ENCODE peak calls at places on chromosomes 2 and 18, in ten cellular contexts. One of them, this sample, is unnamed.

GRCh38 chr2:234102112-234102511 is 51.6 kb downstream of the SPP2 start:
- DNase-seq in DMS79 treated with DMSO at 0.1 percent for 48 hours: no peak
- DNase-seq in T-helper 2 cell: no peak
- DNase-seq in stimulated activated CD8-positive, alpha-beta memory T cell treated with anti-CD3 and anti-CD28 coated beads, Interleukin-7, amount 100 ng/mL, for 48 hours: no peak
- DNase-seq in substantia nigra: no peak
- DNase-seq in neural crest cell: no peak
- DNase-seq in GOT3: no peak
- DNase-seq in aorta: no peak
- DNase-seq in frontal cortex: no peak
- DNase-seq in activated CD4-positive, alpha-beta T cell treated with anti-CD3 and anti-CD28 coated beads, Interleukin-2, amount 10 ng/mL, durations not matched to agents 7 days and 5 days: peak
- DNase-seq in this sample: no peak

GRCh38 chr2:239313776-239314175 is 87.0 kb downstream of the HDAC4 start:
- DNase-seq in DMS79 treated with DMSO at 0.1 percent for 48 hours: no peak
- DNase-seq in T-helper 2 cell: no peak
- DNase-seq in stimulated activated CD8-positive, alpha-beta memory T cell treated with anti-CD3 and anti-CD28 coated beads, Interleukin-7, amount 100 ng/mL, for 48 hours: no peak
- DNase-seq in substantia nigra: no peak
- DNase-seq in neural crest cell: no peak
- DNase-seq in GOT3: no peak
- DNase-seq in aorta: no peak
- DNase-seq in frontal cortex: no peak
- DNase-seq in activated CD4-positive, alpha-beta T cell treated with anti-CD3 and anti-CD28 coated beads, Interleukin-2, amount 10 ng/mL, durations not matched to agents 7 days and 5 days: no peak
- DNase-seq in this sample: no peak

GRCh38 chr2:216327447-216327846 is 44.8 kb downstream of the MARCHF4 start:
- DNase-seq in DMS79 treated with DMSO at 0.1 percent for 48 hours: no peak
- DNase-seq in T-helper 2 cell: no peak
- DNase-seq in stimulated activated CD8-positive, alpha-beta memory T cell treated with anti-CD3 and anti-CD28 coated beads, Interleukin-7, amount 100 ng/mL, for 48 hours: no peak
- DNase-seq in substantia nigra: no peak
- DNase-seq in neural crest cell: no peak
- DNase-seq in GOT3: no peak
- DNase-seq in aorta: no peak
- DNase-seq in frontal cortex: no peak
- DNase-seq in activated CD4-positive, alpha-beta T cell treated with anti-CD3 and anti-CD28 coated beads, Interleukin-2, amount 10 ng/mL, durations not matched to agents 7 days and 5 days: no peak
- DNase-seq in this sample: no peak

GRCh38 chr2:18336975-18337374 is 223.5 kb downstream of the RDH14 start:
- DNase-seq in DMS79 treated with DMSO at 0.1 percent for 48 hours: no peak
- DNase-seq in T-helper 2 cell: no peak
- DNase-seq in stimulated activated CD8-positive, alpha-beta memory T cell treated with anti-CD3 and anti-CD28 coated beads, Interleukin-7, amount 100 ng/mL, for 48 hours: no peak
- DNase-seq in substantia nigra: no peak
- DNase-seq in neural crest cell: no peak
- DNase-seq in GOT3: no peak
- DNase-seq in aorta: no peak
- DNase-seq in frontal cortex: no peak
- DNase-seq in activated CD4-positive, alpha-beta T cell treated with anti-CD3 and anti-CD28 coated beads, Interleukin-2, amount 10 ng/mL, durations not matched to agents 7 days and 5 days: no peak
- DNase-seq in this sample: no peak

GRCh38 chr2:149342509-149342908 is 12.1 kb downstream of the LYPD6 start:
- DNase-seq in DMS79 treated with DMSO at 0.1 percent for 48 hours: no peak
- DNase-seq in T-helper 2 cell: no peak
- DNase-seq in stimulated activated CD8-positive, alpha-beta memory T cell treated with anti-CD3 and anti-CD28 coated beads, Interleukin-7, amount 100 ng/mL, for 48 hours: no peak
- DNase-seq in substantia nigra: no peak
- DNase-seq in neural crest cell: no peak
- DNase-seq in GOT3: no peak
- DNase-seq in aorta: no peak
- DNase-seq in frontal cortex: no peak
- DNase-seq in activated CD4-positive, alpha-beta T cell treated with anti-CD3 and anti-CD28 coated beads, Interleukin-2, amount 10 ng/mL, durations not matched to agents 7 days and 5 days: no peak
- DNase-seq in this sample: no peak

GRCh38 chr18:48872234-48873145 is 78.3 kb downstream of the SMAD7 start:
- DNase-seq in DMS79 treated with DMSO at 0.1 percent for 48 hours: no peak
- DNase-seq in T-helper 2 cell: no peak
- DNase-seq in stimulated activated CD8-positive, alpha-beta memory T cell treated with anti-CD3 and anti-CD28 coated beads, Interleukin-7, amount 100 ng/mL, for 48 hours: no peak
- DNase-seq in substantia nigra: no peak
- DNase-seq in neural crest cell: no peak
- DNase-seq in GOT3: no peak
- DNase-seq in aorta: no peak
- DNase-seq in frontal cortex: no peak
- DNase-seq in activated CD4-positive, alpha-beta T cell treated with anti-CD3 and anti-CD28 coated beads, Interleukin-2, amount 10 ng/mL, durations not matched to agents 7 days and 5 days: no peak
- DNase-seq in this sample: no peak

GRCh38 chr2:152646775-152647174 is 70.5 kb downstream of the PRPF40A start:
- DNase-seq in DMS79 treated with DMSO at 0.1 percent for 48 hours: no peak
- DNase-seq in T-helper 2 cell: no peak
- DNase-seq in stimulated activated CD8-positive, alpha-beta memory T cell treated with anti-CD3 and anti-CD28 coated beads, Interleukin-7, amount 100 ng/mL, for 48 hours: no peak
- DNase-seq in substantia nigra: no peak
- DNase-seq in neural crest cell: no peak
- DNase-seq in GOT3: no peak
- DNase-seq in aorta: no peak
- DNase-seq in frontal cortex: no peak
- DNase-seq in activated CD4-positive, alpha-beta T cell treated with anti-CD3 and anti-CD28 coated beads, Interleukin-2, amount 10 ng/mL, durations not matched to agents 7 days and 5 days: no peak
- DNase-seq in this sample: no peak

GRCh38 chr2:118061135-118061955 is 26.9 kb upstream of the INSIG2 start:
- DNase-seq in DMS79 treated with DMSO at 0.1 percent for 48 hours: no peak
- DNase-seq in T-helper 2 cell: no peak
- DNase-seq in stimulated activated CD8-positive, alpha-beta memory T cell treated with anti-CD3 and anti-CD28 coated beads, Interleukin-7, amount 100 ng/mL, for 48 hours: no peak
- DNase-seq in substantia nigra: no peak
- DNase-seq in neural crest cell: no peak
- DNase-seq in GOT3: no peak
- DNase-seq in aorta: no peak
- DNase-seq in frontal cortex: no peak
- DNase-seq in activated CD4-positive, alpha-beta T cell treated with anti-CD3 and anti-CD28 coated beads, Interleukin-2, amount 10 ng/mL, durations not matched to agents 7 days and 5 days: no peak
- DNase-seq in this sample: no peak

GRCh38 chr2:45256867-45257641 is 247.8 kb upstream of the SIX2 start:
- DNase-seq in DMS79 treated with DMSO at 0.1 percent for 48 hours: no peak
- DNase-seq in T-helper 2 cell: no peak
- DNase-seq in stimulated activated CD8-positive, alpha-beta memory T cell treated with anti-CD3 and anti-CD28 coated beads, Interleukin-7, amount 100 ng/mL, for 48 hours: no peak
- DNase-seq in substantia nigra: no peak
- DNase-seq in neural crest cell: no peak
- DNase-seq in GOT3: no peak
- DNase-seq in aorta: no peak
- DNase-seq in frontal cortex: no peak
- DNase-seq in activated CD4-positive, alpha-beta T cell treated with anti-CD3 and anti-CD28 coated beads, Interleukin-2, amount 10 ng/mL, durations not matched to agents 7 days and 5 days: no peak
- DNase-seq in this sample: no peak

GRCh38 chr2:210442869-210443268 is 33.7 kb downstream of the LANCL1 start:
- DNase-seq in DMS79 treated with DMSO at 0.1 percent for 48 hours: no peak
- DNase-seq in T-helper 2 cell: no peak
- DNase-seq in stimulated activated CD8-positive, alpha-beta memory T cell treated with anti-CD3 and anti-CD28 coated beads, Interleukin-7, amount 100 ng/mL, for 48 hours: no peak
- DNase-seq in substantia nigra: no peak
- DNase-seq in neural crest cell: no peak
- DNase-seq in GOT3: no peak
- DNase-seq in aorta: no peak
- DNase-seq in frontal cortex: no peak
- DNase-seq in activated CD4-positive, alpha-beta T cell treated with anti-CD3 and anti-CD28 coated beads, Interleukin-2, amount 10 ng/mL, durations not matched to agents 7 days and 5 days: no peak
- DNase-seq in this sample: no peak

GRCh38 chr18:74989134-74989533 is 219.8 kb downstream of the PTGR3 start:
- DNase-seq in DMS79 treated with DMSO at 0.1 percent for 48 hours: no peak
- DNase-seq in T-helper 2 cell: no peak
- DNase-seq in stimulated activated CD8-positive, alpha-beta memory T cell treated with anti-CD3 and anti-CD28 coated beads, Interleukin-7, amount 100 ng/mL, for 48 hours: no peak
- DNase-seq in substantia nigra: no peak
- DNase-seq in neural crest cell: no peak
- DNase-seq in GOT3: no peak
- DNase-seq in aorta: no peak
- DNase-seq in frontal cortex: no peak
- DNase-seq in activated CD4-positive, alpha-beta T cell treated with anti-CD3 and anti-CD28 coated beads, Interleukin-2, amount 10 ng/mL, durations not matched to agents 7 days and 5 days: no peak
- DNase-seq in this sample: no peak

GRCh38 chr2:197086500-197086899 is 160.0 kb upstream of the PGAP1 start:
- DNase-seq in DMS79 treated with DMSO at 0.1 percent for 48 hours: no peak
- DNase-seq in T-helper 2 cell: no peak
- DNase-seq in stimulated activated CD8-positive, alpha-beta memory T cell treated with anti-CD3 and anti-CD28 coated beads, Interleukin-7, amount 100 ng/mL, for 48 hours: no peak
- DNase-seq in substantia nigra: no peak
- DNase-seq in neural crest cell: no peak
- DNase-seq in GOT3: no peak
- DNase-seq in aorta: no peak
- DNase-seq in frontal cortex: no peak
- DNase-seq in activated CD4-positive, alpha-beta T cell treated with anti-CD3 and anti-CD28 coated beads, Interleukin-2, amount 10 ng/mL, durations not matched to agents 7 days and 5 days: no peak
- DNase-seq in this sample: no peak

GRCh38 chr2:85799215-85799956 is 45.6 kb downstream of the ATOH8 start:
- DNase-seq in DMS79 treated with DMSO at 0.1 percent for 48 hours: no peak
- DNase-seq in T-helper 2 cell: no peak
- DNase-seq in stimulated activated CD8-positive, alpha-beta memory T cell treated with anti-CD3 and anti-CD28 coated beads, Interleukin-7, amount 100 ng/mL, for 48 hours: peak
- DNase-seq in substantia nigra: no peak
- DNase-seq in neural crest cell: no peak
- DNase-seq in GOT3: no peak
- DNase-seq in aorta: no peak
- DNase-seq in frontal cortex: no peak
- DNase-seq in activated CD4-positive, alpha-beta T cell treated with anti-CD3 and anti-CD28 coated beads, Interleukin-2, amount 10 ng/mL, durations not matched to agents 7 days and 5 days: no peak
- DNase-seq in this sample: no peak

GRCh38 chr2:182069416-182069815 is 83.8 kb downstream of the PPP1R1C start:
- DNase-seq in DMS79 treated with DMSO at 0.1 percent for 48 hours: no peak
- DNase-seq in T-helper 2 cell: no peak
- DNase-seq in stimulated activated CD8-positive, alpha-beta memory T cell treated with anti-CD3 and anti-CD28 coated beads, Interleukin-7, amount 100 ng/mL, for 48 hours: no peak
- DNase-seq in substantia nigra: no peak
- DNase-seq in neural crest cell: no peak
- DNase-seq in GOT3: no peak
- DNase-seq in aorta: no peak
- DNase-seq in frontal cortex: no peak
- DNase-seq in activated CD4-positive, alpha-beta T cell treated with anti-CD3 and anti-CD28 coated beads, Interleukin-2, amount 10 ng/mL, durations not matched to agents 7 days and 5 days: no peak
- DNase-seq in this sample: no peak

GRCh38 chr2:74261204-74261864 is 62.9 kb downstream of the MTHFD2 start:
- DNase-seq in DMS79 treated with DMSO at 0.1 percent for 48 hours: no peak
- DNase-seq in T-helper 2 cell: no peak
- DNase-seq in stimulated activated CD8-positive, alpha-beta memory T cell treated with anti-CD3 and anti-CD28 coated beads, Interleukin-7, amount 100 ng/mL, for 48 hours: no peak
- DNase-seq in substantia nigra: no peak
- DNase-seq in neural crest cell: no peak
- DNase-seq in GOT3: no peak
- DNase-seq in aorta: peak
- DNase-seq in frontal cortex: peak
- DNase-seq in activated CD4-positive, alpha-beta T cell treated with anti-CD3 and anti-CD28 coated beads, Interleukin-2, amount 10 ng/mL, durations not matched to agents 7 days and 5 days: no peak
- DNase-seq in this sample: peak

GRCh38 chr2:32805104-32806095 is 141.4 kb upstream of the LTBP1 start:
- DNase-seq in DMS79 treated with DMSO at 0.1 percent for 48 hours: no peak
- DNase-seq in T-helper 2 cell: no peak
- DNase-seq in stimulated activated CD8-positive, alpha-beta memory T cell treated with anti-CD3 and anti-CD28 coated beads, Interleukin-7, amount 100 ng/mL, for 48 hours: no peak
- DNase-seq in substantia nigra: no peak
- DNase-seq in neural crest cell: no peak
- DNase-seq in GOT3: no peak
- DNase-seq in aorta: no peak
- DNase-seq in frontal cortex: no peak
- DNase-seq in activated CD4-positive, alpha-beta T cell treated with anti-CD3 and anti-CD28 coated beads, Interleukin-2, amount 10 ng/mL, durations not matched to agents 7 days and 5 days: no peak
- DNase-seq in this sample: no peak

GRCh38 chr2:97722227-97722626 is 8.9 kb downstream of the ZAP70 start:
- DNase-seq in DMS79 treated with DMSO at 0.1 percent for 48 hours: no peak
- DNase-seq in T-helper 2 cell: no peak
- DNase-seq in stimulated activated CD8-positive, alpha-beta memory T cell treated with anti-CD3 and anti-CD28 coated beads, Interleukin-7, amount 100 ng/mL, for 48 hours: no peak
- DNase-seq in substantia nigra: no peak
- DNase-seq in neural crest cell: no peak
- DNase-seq in GOT3: no peak
- DNase-seq in aorta: no peak
- DNase-seq in frontal cortex: no peak
- DNase-seq in activated CD4-positive, alpha-beta T cell treated with anti-CD3 and anti-CD28 coated beads, Interleukin-2, amount 10 ng/mL, durations not matched to agents 7 days and 5 days: no peak
- DNase-seq in this sample: no peak

GRCh38 chr2:124112966-124113365 is 87.9 kb downstream of the CNTNAP5 start:
- DNase-seq in DMS79 treated with DMSO at 0.1 percent for 48 hours: no peak
- DNase-seq in T-helper 2 cell: no peak
- DNase-seq in stimulated activated CD8-positive, alpha-beta memory T cell treated with anti-CD3 and anti-CD28 coated beads, Interleukin-7, amount 100 ng/mL, for 48 hours: no peak
- DNase-seq in substantia nigra: no peak
- DNase-seq in neural crest cell: no peak
- DNase-seq in GOT3: no peak
- DNase-seq in aorta: no peak
- DNase-seq in frontal cortex: no peak
- DNase-seq in activated CD4-positive, alpha-beta T cell treated with anti-CD3 and anti-CD28 coated beads, Interleukin-2, amount 10 ng/mL, durations not matched to agents 7 days and 5 days: no peak
- DNase-seq in this sample: no peak

GRCh38 chr2:142693171-142693950 is 184.1 kb upstream of the KYNU start:
- DNase-seq in DMS79 treated with DMSO at 0.1 percent for 48 hours: no peak
- DNase-seq in T-helper 2 cell: no peak
- DNase-seq in stimulated activated CD8-positive, alpha-beta memory T cell treated with anti-CD3 and anti-CD28 coated beads, Interleukin-7, amount 100 ng/mL, for 48 hours: no peak
- DNase-seq in substantia nigra: no peak
- DNase-seq in neural crest cell: no peak
- DNase-seq in GOT3: no peak
- DNase-seq in aorta: no peak
- DNase-seq in frontal cortex: no peak
- DNase-seq in activated CD4-positive, alpha-beta T cell treated with anti-CD3 and anti-CD28 coated beads, Interleukin-2, amount 10 ng/mL, durations not matched to agents 7 days and 5 days: no peak
- DNase-seq in this sample: no peak

GRCh38 chr2:120851116-120851773 is 115.6 kb downstream of the GLI2 start:
- DNase-seq in DMS79 treated with DMSO at 0.1 percent for 48 hours: no peak
- DNase-seq in T-helper 2 cell: no peak
- DNase-seq in stimulated activated CD8-positive, alpha-beta memory T cell treated with anti-CD3 and anti-CD28 coated beads, Interleukin-7, amount 100 ng/mL, for 48 hours: no peak
- DNase-seq in substantia nigra: no peak
- DNase-seq in neural crest cell: no peak
- DNase-seq in GOT3: no peak
- DNase-seq in aorta: peak
- DNase-seq in frontal cortex: no peak
- DNase-seq in activated CD4-positive, alpha-beta T cell treated with anti-CD3 and anti-CD28 coated beads, Interleukin-2, amount 10 ng/mL, durations not matched to agents 7 days and 5 days: no peak
- DNase-seq in this sample: no peak